ENCODE peak calls at places on chromosome 22, in seven cellular contexts. N is CD4-positive, alpha-beta memory T cell; J is activated naive CD8-positive, alpha-beta T cell treated with anti-CD3 and anti-CD28 coated beads, Interleukin-2, amount 50 U/mL, for 16 hours; B is RWPE1; E is CD4-positive, alpha-beta T cell; Q is iris pigment epithelial cell; T is ureter. C is an unnamed sample.

GRCh38 chr22:42134033-42135020 is 3.7 kb upstream of the CYP2D6 start:
- DNase-seq in Q (no peak), N (no peak), B (no peak), J (no peak), E (no peak), T (no peak), C (no peak)

GRCh38 chr22:46055851-46056168 is 78.8 kb upstream of the WNT7B start:
- DNase-seq in Q (no peak), E (no peak), B (no peak), J (no peak), T (no peak), N (no peak), C (no peak)

GRCh38 chr22:45009881-45010531 is at the start of gene PHF21B:
- DNase-seq in B (peak), T (peak), Q (peak), N (no peak), E (no peak), J (no peak), C (no peak)

GRCh38 chr22:32737811-32738210 is 63.7 kb upstream of the TIMP3 start:
- DNase-seq in E (no peak), Q (no peak), T (no peak), J (no peak), B (no peak), N (no peak), C (no peak)

GRCh38 chr22:49026476-49027121 is 801.1 kb downstream of the BRD1 start:
- DNase-seq in Q (no peak), T (no peak), B (no peak), N (no peak), J (no peak), E (no peak), C (peak)

GRCh38 chr22:40107756-40108437 is 69.8 kb upstream of the TNRC6B start:
- DNase-seq in B (peak), J (no peak), Q (peak), E (no peak), N (no peak), T (no peak), C (no peak)

GRCh38 chr22:33812578-33812977 is 107.7 kb downstream of the LARGE1 start:
- DNase-seq in E (no peak), B (no peak), Q (no peak), N (no peak), T (no peak), J (no peak), C (no peak)

GRCh38 chr22:24768537-24769374 is 5.8 kb downstream of the PIWIL3 start:
- DNase-seq in Q (peak), J (no peak), B (peak), E (peak), T (peak), N (peak), C (no peak)

GRCh38 chr22:30763815-30764686 is 69.4 kb downstream of the OSBP2 start:
- DNase-seq in E (peak), J (peak), B (peak), T (peak), Q (peak), N (peak), C (no peak)

GRCh38 chr22:24208012-24208749 is 26.9 kb downstream of the SUSD2 start:
- DNase-seq in T (no peak), J (no peak), B (peak), E (no peak), Q (peak), N (no peak), C (no peak)

GRCh38 chr22:46331496-46331895 is 4.0 kb upstream of the TRMU start:
- DNase-seq in N (no peak), T (no peak), B (no peak), E (no peak), Q (no peak), J (no peak), C (peak)

GRCh38 chr22:42313804-42314581 is 43.5 kb upstream of the TCF20 start:
- DNase-seq in T (no peak), N (peak), Q (peak), E (peak), J (no peak), B (peak), C (no peak)

GRCh38 chr22:49359061-49359460 is 468.6 kb downstream of the BRD1 start:
- DNase-seq in T (no peak), N (no peak), E (no peak), Q (no peak), J (no peak), B (no peak), C (peak)

GRCh38 chr22:46843691-46844297 is 81.3 kb downstream of the TBC1D22A start:
- DNase-seq in T (no peak), Q (peak), B (no peak), J (no peak), E (no peak), N (no peak), C (no peak)

GRCh38 chr22:50059185-50059880 is 1.2 kb upstream of the TTLL8 start:
- DNase-seq in E (no peak), Q (peak), N (no peak), T (no peak), J (no peak), B (peak), C (no peak)

GRCh38 chr22:30747493-30747892 is 52.8 kb downstream of the OSBP2 start:
- DNase-seq in T (no peak), J (no peak), Q (no peak), E (no peak), B (no peak), N (no peak), C (no peak)

GRCh38 chr22:26536056-26536761 is 23.9 kb upstream of the TFIP11 start:
- DNase-seq in N (no peak), Q (no peak), T (no peak), E (no peak), B (no peak), J (no peak), C (no peak)

GRCh38 chr22:17917490-17917983 is 106.8 kb downstream of the MICAL3 start:
- DNase-seq in Q (no peak), N (no peak), B (no peak), E (no peak), T (no peak), J (no peak), C (peak)

GRCh38 chr22:39953101-39953500 is 7.1 kb upstream of the TMA7B start:
- DNase-seq in E (no peak), B (no peak), J (no peak), T (no peak), Q (no peak), N (no peak), C (no peak)

GRCh38 chr22:22228421-22228820 is 16.2 kb upstream of the VPREB1 start:
- DNase-seq in B (no peak), E (no peak), Q (no peak), J (no peak), N (no peak), T (no peak), C (no peak)

GRCh38 chr22:31926969-31927368 is 17.4 kb upstream of the YWHAH start:
- DNase-seq in B (peak), T (no peak), Q (peak), E (no peak), J (no peak), N (no peak), C (peak)

GRCh38 chr22:44186121-44186510 is 5.4 kb downstream of the PARVG start:
- DNase-seq in B (no peak), N (no peak), T (no peak), E (no peak), Q (no peak), J (no peak), C (peak)

GRCh38 chr22:26529345-26529744 is 17.1 kb upstream of the TFIP11 start:
- DNase-seq in E (no peak), Q (peak), J (no peak), N (no peak), B (peak), T (peak), C (no peak)

GRCh38 chr22:44436656-44437492 is 61.2 kb downstream of the RTL6 start:
- DNase-seq in B (no peak), T (no peak), N (no peak), Q (no peak), J (no peak), E (no peak), C (peak)

GRCh38 chr22:24834845-24835570 is 29.0 kb downstream of the SGSM1 start:
- DNase-seq in Q (peak), T (no peak), B (no peak), E (no peak), N (no peak), J (no peak), C (peak)

GRCh38 chr22:49536571-49537131 is 291.0 kb downstream of the BRD1 start:
- DNase-seq in Q (no peak), N (no peak), T (no peak), B (no peak), E (no peak), J (no peak), C (peak)

GRCh38 chr22:23240639-23241389 is 60.5 kb downstream of the BCR start:
- DNase-seq in B (no peak), N (peak), J (no peak), T (no peak), E (no peak), Q (no peak), C (no peak)

GRCh38 chr22:22078329-22078728 is 95.7 kb upstream of the TOP3B start:
- DNase-seq in N (no peak), B (no peak), E (no peak), Q (no peak), T (no peak), J (no peak), C (no peak)

GRCh38 chr22:49771266-49772065 is 56.2 kb downstream of the BRD1 start:
- DNase-seq in B (no peak), J (no peak), N (no peak), Q (no peak), E (no peak), T (no peak), C (peak)

GRCh38 chr22:33513388-33514336 is 406.6 kb downstream of the LARGE1 start:
- DNase-seq in Q (no peak), N (no peak), E (no peak), J (no peak), B (no peak), T (no peak), C (no peak)

GRCh38 chr22:19423906-19424500 is 7.5 kb downstream of the HIRA start:
- DNase-seq in J (no peak), T (no peak), N (no peak), B (no peak), Q (no peak), E (no peak), C (no peak)

GRCh38 chr22:44407404-44408226 is 90.4 kb downstream of the RTL6 start:
- DNase-seq in B (no peak), Q (no peak), J (no peak), T (no peak), E (no peak), N (no peak), C (peak)

GRCh38 chr22:20666560-20666959 is 107.4 kb upstream of the SERPIND1 start:
- DNase-seq in T (no peak), J (no peak), B (no peak), E (no peak), Q (no peak), N (no peak), C (no peak)

GRCh38 chr22:22709719-22710445 is 65.5 kb downstream of the GGTLC2 start:
- DNase-seq in J (no peak), B (no peak), T (no peak), N (no peak), Q (peak), E (no peak), C (no peak)

GRCh38 chr22:17486313-17486712 is 77.0 kb upstream of the SLC25A18 start:
- DNase-seq in E (no peak), N (no peak), T (no peak), Q (no peak), J (no peak), B (no peak), C (no peak)

GRCh38 chr22:32621656-32622003 is 147.0 kb downstream of the FBXO7 start:
- DNase-seq in E (no peak), B (no peak), J (no peak), N (no peak), T (no peak), Q (no peak), C (peak)

GRCh38 chr22:25112538-25113253 is 87.0 kb upstream of the CRYBB3 start:
- DNase-seq in J (no peak), Q (no peak), E (no peak), N (no peak), B (no peak), T (no peak), C (no peak)